ENCODE peak calls at places on chromosomes 6 and 20, in six cellular contexts. B is A549, R is heart left ventricle, P is tibial nerve, J is sigmoid colon, X is adrenal gland. U is an unnamed sample.

GRCh38 chr20:2340823-2341222 is 39.9 kb upstream of the TGM6 start:
- DNase-seq in B (no peak), R (no peak), P (no peak), J (no peak), X (no peak), U (no peak)

GRCh38 chr20:53244711-53245110 is 272.6 kb downstream of the TSHZ2 start:
- DNase-seq in B (no peak), R (no peak), P (no peak), J (no peak), X (no peak), U (no peak)

GRCh38 chr20:35820715-35821114 is 48.9 kb downstream of the PHF20 start:
- DNase-seq in B (no peak), R (peak), P (no peak), J (no peak), X (no peak), U (no peak)

GRCh38 chr6:170024940-170025339 is 265.9 kb downstream of the DLL1 start:
- DNase-seq in B (no peak), R (peak), P (no peak), J (peak), X (no peak), U (no peak)

GRCh38 chr6:140572129-140572528 is 1197.7 kb upstream of the CITED2 start:
- DNase-seq in B (no peak), R (no peak), P (no peak), J (no peak), X (no peak), U (no peak)

GRCh38 chr6:4133941-4134838 is 1.2 kb downstream of the ECI2 start:
- DNase-seq in B (no peak), R (no peak), P (no peak), J (no peak), X (peak), U (no peak)

GRCh38 chr20:58287638-58288037 is 21.9 kb upstream of the RAB22A start:
- DNase-seq in B (no peak), R (no peak), P (no peak), J (no peak), X (no peak), U (no peak)

GRCh38 chr20:62238569-62239277 is 402 bp downstream of the OSBPL2 start:
- DNase-seq in B (no peak), R (no peak), P (no peak), J (no peak), X (no peak), U (no peak)

GRCh38 chr6:20328266-20328946 is 73.3 kb upstream of the E2F3 start:
- DNase-seq in B (no peak), R (no peak), P (no peak), J (no peak), X (no peak), U (no peak)

GRCh38 chr20:37937686-37938085 is 34.8 kb downstream of the VSTM2L start:
- DNase-seq in B (no peak), R (no peak), P (no peak), J (no peak), X (no peak), U (no peak)

GRCh38 chr6:147283460-147283859 is 79.2 kb downstream of the STXBP5 start:
- DNase-seq in B (no peak), R (no peak), P (no peak), J (no peak), X (no peak), U (no peak)

GRCh38 chr6:107732461-107732860 is 91.7 kb downstream of the SCML4 start:
- DNase-seq in B (no peak), R (no peak), P (no peak), J (no peak), X (no peak), U (peak)

GRCh38 chr6:135086414-135086764 is 31.8 kb upstream of the HBS1L start:
- DNase-seq in B (no peak), R (no peak), P (no peak), J (no peak), X (no peak), U (no peak)

GRCh38 chr20:53492212-53492611 is 101.4 kb downstream of the ZNF217 start:
- DNase-seq in B (no peak), R (no peak), P (no peak), J (no peak), X (no peak), U (no peak)

GRCh38 chr20:9617940-9618339 is 103.5 kb downstream of the LAMP5 start:
- DNase-seq in B (peak), R (no peak), P (no peak), J (no peak), X (peak), U (no peak)

GRCh38 chr6:29917843-29918242 is 24.5 kb upstream of the HLA-A start:
- DNase-seq in B (no peak), R (no peak), P (no peak), J (no peak), X (no peak), U (no peak)

GRCh38 chr6:16362296-16362695 is 123.9 kb downstream of the GMPR start:
- DNase-seq in B (no peak), R (no peak), P (no peak), J (no peak), X (no peak), U (no peak)

GRCh38 chr6:26017567-26017966 is 55.0 kb downstream of the TRIM38 start:
- DNase-seq in B (no peak), R (peak), P (peak), J (peak), X (peak), U (peak)

GRCh38 chr6:68040312-68040778 is 594.7 kb upstream of the ADGRB3 start:
- DNase-seq in B (no peak), R (no peak), P (no peak), J (no peak), X (no peak), U (no peak)

GRCh38 chr20:23679448-23680092 is 9.3 kb downstream of the CST4 start:
- DNase-seq in B (no peak), R (no peak), P (no peak), J (no peak), X (no peak), U (peak)

GRCh38 chr6:121522265-121522664 is 86.8 kb downstream of the GJA1 start:
- DNase-seq in B (peak), R (no peak), P (no peak), J (no peak), X (peak), U (no peak)

GRCh38 chr20:1935696-1936366 is 40.6 kb downstream of the SIRPA start:
- DNase-seq in B (no peak), R (peak), P (no peak), J (peak), X (peak), U (no peak)

GRCh38 chr6:167588920-167589614 is 237.6 kb upstream of the AFDN start:
- DNase-seq in B (no peak), R (no peak), P (no peak), J (peak), X (no peak), U (peak)

GRCh38 chr20:20261159-20261558 is 106.7 kb upstream of the INSM1 start:
- DNase-seq in B (no peak), R (no peak), P (no peak), J (no peak), X (no peak), U (no peak)

GRCh38 chr20:7516631-7517051 is 423.6 kb downstream of the HAO1 start:
- DNase-seq in B (no peak), R (no peak), P (no peak), J (no peak), X (no peak), U (no peak)

GRCh38 chr20:50144362-50144761 is 9.2 kb downstream of the PEDS1 start:
- DNase-seq in B (peak), R (peak), P (peak), J (peak), X (no peak), U (no peak)
- TF ChIP-seq POLR2A in B (no peak), R (no peak), P (no peak), J (no peak), X (no peak), U (no peak)

GRCh38 chr20:17568045-17568788 is 1.7 kb upstream of the DSTN start:
- DNase-seq in B (no peak), R (no peak), P (no peak), J (no peak), X (no peak), U (no peak)
- TF ChIP-seq POLR2A in B (no peak), R (no peak), P (no peak), J (no peak), X (no peak), U (no peak)

GRCh38 chr20:10671850-10672578 is 1.8 kb downstream of the JAG1 start:
- DNase-seq in B (no peak), R (peak), P (peak), J (peak), X (peak), U (no peak)

GRCh38 chr20:10673176-10673830 is 496 bp downstream of the JAG1 start:
- DNase-seq in B (no peak), R (peak), P (no peak), J (peak), X (peak), U (no peak)

GRCh38 chr20:10673831-10674683 is at the start of gene JAG1:
- DNase-seq in B (peak), R (peak), P (peak), J (peak), X (peak), U (no peak)

GRCh38 chr20:10671221-10671849 is 2.5 kb downstream of the JAG1 start:
- DNase-seq in B (peak), R (peak), P (peak), J (peak), X (peak), U (no peak)

DNA sequence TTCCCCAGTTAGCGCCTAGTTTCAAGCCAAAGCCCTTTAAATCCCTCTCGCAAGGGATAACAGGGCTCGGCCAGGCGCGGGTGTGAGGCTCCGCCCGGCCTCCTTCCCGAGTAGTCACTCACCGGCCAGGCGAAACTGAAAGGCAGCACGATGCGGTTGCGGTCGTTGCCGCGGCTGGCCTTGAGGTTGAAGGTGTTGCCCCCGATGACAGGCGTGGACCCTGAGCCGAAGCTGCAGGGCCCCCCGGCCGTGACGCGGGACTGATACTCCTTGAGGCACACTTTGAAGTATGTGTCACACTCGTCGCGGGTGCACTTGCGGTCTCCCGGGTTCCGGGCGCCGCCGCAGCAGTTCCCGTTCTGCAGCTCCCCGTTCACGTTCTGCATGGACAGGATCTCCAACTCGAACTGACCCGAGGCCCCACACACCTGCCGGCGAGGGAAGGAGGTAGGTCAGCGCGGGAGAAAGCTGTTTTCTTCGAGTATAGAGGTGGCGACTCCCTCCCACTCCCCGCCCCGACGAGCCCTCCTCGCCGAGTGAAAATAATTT is 1.1 kb downstream of the JAG1 start:
- DNase-seq in B (no peak), R (peak), P (no peak), J (peak), X (peak), U (no peak)
- TF ChIP-seq POLR2A in B (no peak), R (no peak), P (no peak), J (peak), X (no peak), U (no peak)

GRCh38 chr6:43771210-43771857 is 1.3 kb downstream of the VEGFA start:
- DNase-seq in B (peak), R (peak), P (peak), J (peak), X (peak), U (no peak)
- TF ChIP-seq POLR2A in B (no peak), R (peak), P (no peak), J (no peak), X (peak), U (peak)

GRCh38 chr6:17705428-17705777 is 1.3 kb downstream of the NUP153 start:
- DNase-seq in B (peak), R (peak), P (no peak), J (peak), X (peak), U (no peak)

GRCh38 chr6:17703256-17703694 is 3.5 kb downstream of the NUP153 start:
- DNase-seq in B (peak), R (no peak), P (no peak), J (no peak), X (peak), U (no peak)

GRCh38 chr6:17706580-17707370 is at the start of gene NUP153:
- DNase-seq in B (peak), R (peak), P (peak), J (peak), X (peak), U (peak)

GRCh38 chr6:17707371-17707651 is 586 bp upstream of the NUP153 start:
- DNase-seq in B (no peak), R (no peak), P (no peak), J (no peak), X (no peak), U (no peak)

DNA sequence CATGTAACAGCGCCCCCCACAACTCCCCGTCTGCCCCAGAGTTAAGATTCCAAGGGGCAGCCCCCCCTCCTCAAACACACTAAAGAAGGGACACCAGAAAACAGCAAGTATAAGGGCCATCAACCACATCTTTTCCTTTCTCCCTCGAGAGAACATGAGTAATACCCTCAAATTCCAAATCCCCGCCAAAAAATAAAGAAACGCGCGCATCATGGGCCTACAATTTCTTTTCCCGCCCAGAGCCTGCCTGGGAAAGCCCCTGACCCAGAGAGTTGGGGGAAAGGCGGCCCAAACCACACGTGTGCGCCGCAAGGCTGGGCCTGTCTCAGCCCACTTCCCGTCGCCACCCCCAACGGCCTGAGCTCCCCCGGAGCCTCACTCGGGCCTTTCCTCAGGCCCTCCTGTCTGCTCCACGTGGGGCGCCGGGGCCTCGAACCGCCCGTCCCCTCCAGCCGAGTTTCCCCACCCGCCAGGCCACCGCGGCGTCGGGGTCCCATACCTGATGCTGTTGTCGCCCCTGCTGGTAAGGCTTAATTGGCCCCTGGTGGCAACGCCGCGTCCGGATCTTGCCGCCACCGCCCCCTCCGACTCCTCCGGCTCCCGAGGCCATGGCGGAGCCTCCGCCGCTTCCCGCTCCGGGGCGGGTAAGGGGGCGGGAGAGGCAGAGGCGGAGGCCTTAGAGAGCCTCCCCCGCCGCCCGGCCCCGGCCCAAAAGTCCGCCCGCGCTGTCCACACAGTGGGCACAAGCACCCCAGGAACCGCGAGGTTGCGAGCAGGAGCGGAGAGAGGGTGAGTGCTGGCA is 746 bp downstream of the NUP153 start:
- DNase-seq in B (peak), R (peak), P (peak), J (peak), X (peak), U (no peak)
- TF ChIP-seq POLR2A in B (no peak), R (no peak), P (no peak), J (no peak), X (no peak), U (no peak)

U was measured in vagina.